ENCODE peak calls at places on chromosome 12, in six cellular contexts. X is neuronal stem cell, A is Karpas-422, I is ovary, S is hepatocyte, Y is dorsolateral prefrontal cortex. Z is an unnamed sample.

GRCh38 chr12:58711968-58712367 is 208.3 kb downstream of the LRIG3 start:
- DNase-seq in X (no peak), A (no peak), I (no peak), S (no peak), Y (no peak), Z (no peak)

GRCh38 chr12:123089631-123090353 is 61.1 kb downstream of the PITPNM2 start:
- DNase-seq in X (no peak), A (no peak), I (no peak), S (peak; percentile 55), Y (no peak), Z (no peak)

GRCh38 chr12:59425798-59426197 is 170.0 kb upstream of the SLC16A7 start:
- DNase-seq in X (no peak), A (no peak), I (no peak), S (no peak), Y (no peak), Z (no peak)

GRCh38 chr12:103308396-103308795 is 187.4 kb downstream of the C12orf42 start:
- DNase-seq in X (no peak), A (no peak), I (no peak), S (no peak), Y (no peak), Z (no peak)

GRCh38 chr12:79934309-79935020 is 432 bp downstream of the PPP1R12A start:
- DNase-seq in X (no peak), A (peak; percentile 74), I (peak; percentile 67), S (peak; percentile 74), Y (no peak), Z (peak; percentile 52)

GRCh38 chr12:49763006-49763591 is 21.7 kb downstream of the TMBIM6 start:
- DNase-seq in X (peak; percentile 57), A (peak; percentile 87), I (peak; percentile 65), S (peak; percentile 74), Y (peak; percentile 54), Z (peak; percentile 25)

GRCh38 chr12:122161682-122162081 is 12.3 kb downstream of the IL31 start:
- DNase-seq in X (no peak), A (no peak), I (no peak), S (no peak), Y (no peak), Z (no peak)

GRCh38 chr12:42789808-42790760 is 200.5 kb upstream of the PRICKLE1 start:
- DNase-seq in X (no peak), A (no peak), I (no peak), S (no peak), Y (no peak), Z (no peak)

GRCh38 chr12:68638721-68639395 is 28.2 kb downstream of the RAP1B start:
- DNase-seq in X (no peak), A (no peak), I (no peak), S (no peak), Y (no peak), Z (no peak)

GRCh38 chr12:123788541-123788940 is 26.4 kb downstream of the DNAH10 start:
- DNase-seq in X (no peak), A (no peak), I (no peak), S (no peak), Y (no peak), Z (no peak)

GRCh38 chr12:49707127-49707811 is at the start of gene FMNL3:
- DNase-seq in X (peak; percentile 96), A (peak; percentile 99), I (peak; percentile 99), S (peak; percentile 99), Y (peak; percentile 97), Z (peak; percentile 90)

GRCh38 chr12:112892821-112893220 is 13.9 kb upstream of the OAS1 start:
- DNase-seq in X (no peak), A (no peak), I (no peak), S (no peak), Y (no peak), Z (no peak)

GRCh38 chr12:95385646-95386045 is 88.3 kb upstream of the METAP2 start:
- DNase-seq in X (no peak), A (peak; percentile 69), I (no peak), S (no peak), Y (peak; percentile 39), Z (no peak)

GRCh38 chr12:126030573-126030972 is 965.3 kb downstream of the AACS start:
- DNase-seq in X (no peak), A (no peak), I (no peak), S (no peak), Y (no peak), Z (no peak)

GRCh38 chr12:117774986-117775775 is 193.6 kb downstream of the KSR2 start:
- DNase-seq in X (no peak), A (no peak), I (no peak), S (no peak), Y (no peak), Z (no peak)

GRCh38 chr12:114013601-114014345 is 47.6 kb upstream of the RBM19 start:
- DNase-seq in X (peak; percentile 51), A (peak; percentile 69), I (no peak), S (peak; percentile 74), Y (no peak), Z (no peak)

GRCh38 chr12:4809013-4809448 is 88.8 kb downstream of the GALNT8 start:
- DNase-seq in X (peak; percentile 49), A (no peak), I (peak; percentile 19), S (peak; percentile 53), Y (no peak), Z (no peak)

GRCh38 chr12:87107270-87107669 is 851.1 kb upstream of the MGAT4C start:
- DNase-seq in X (no peak), A (no peak), I (no peak), S (no peak), Y (no peak), Z (no peak)

GRCh38 chr12:87117516-87117915 is 861.3 kb upstream of the MGAT4C start:
- DNase-seq in X (no peak), A (no peak), I (no peak), S (no peak), Y (no peak), Z (no peak)

GRCh38 chr12:87116778-87117177 is 860.6 kb upstream of the MGAT4C start:
- DNase-seq in X (no peak), A (no peak), I (no peak), S (no peak), Y (peak; percentile 5), Z (no peak)

DNA sequence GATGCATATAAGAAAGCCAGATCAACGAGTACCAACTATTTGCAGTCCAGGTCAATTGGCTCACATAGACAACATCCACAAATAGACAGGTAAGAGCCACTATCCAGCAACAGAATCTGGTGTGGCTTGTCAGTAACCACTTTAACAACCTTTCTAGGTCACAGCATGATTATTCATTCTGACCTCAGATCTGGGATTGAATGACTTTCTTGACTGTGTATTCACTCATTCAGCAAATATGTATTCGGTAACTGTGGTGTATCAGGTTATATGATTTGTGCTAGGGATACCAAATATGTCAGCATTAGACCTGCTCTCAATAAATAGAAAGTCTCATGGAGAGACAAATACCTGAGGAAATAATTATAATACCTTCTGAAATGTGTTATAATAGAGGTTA is 856.8 kb upstream of the MGAT4C start:
- DNase-seq in X (no peak), A (no peak), I (no peak), S (no peak), Y (no peak), Z (no peak)
- H3K27ac ChIP-seq in X (no peak overlapping the region), A (no peak overlapping the region), I (no peak overlapping the region), S (no peak overlapping the region), Y (no peak overlapping the region), Z (no peak overlapping the region)

DNA sequence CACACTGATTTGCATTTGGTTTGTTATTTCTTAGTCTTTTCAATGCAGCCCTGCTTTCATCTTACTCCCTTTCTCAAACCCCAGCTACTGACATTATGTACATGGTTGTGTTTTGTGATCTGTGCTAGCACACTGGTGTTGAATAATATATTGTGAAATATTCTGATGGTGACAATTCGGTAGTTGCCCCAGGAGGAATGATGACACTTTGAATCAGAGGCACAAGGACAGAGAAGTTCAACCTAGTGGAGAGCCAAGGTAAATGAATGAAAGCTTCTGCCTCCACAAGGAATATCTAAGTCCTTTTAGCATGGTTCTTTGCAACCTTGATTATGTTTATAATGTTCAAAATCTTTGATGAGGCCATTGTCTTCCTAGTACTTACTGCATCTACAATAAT is 159.9 kb downstream of the PDE3A start:
- DNase-seq in X (no peak), A (no peak), I (no peak), S (no peak), Y (no peak), Z (no peak)
- H3K27ac ChIP-seq in X (no peak overlapping the region), A (no peak overlapping the region), I (no peak overlapping the region), S (peak overlapping the region; percentile 51), Y (no peak overlapping the region), Z (peak overlapping the region; percentile 65)

GRCh38 chr12:6020930-6021329 is 75.9 kb upstream of the ANO2 start:
- DNase-seq in X (no peak), A (no peak), I (no peak), S (no peak), Y (no peak), Z (no peak)
- H3K27ac ChIP-seq in X (no peak overlapping the region), A (no peak overlapping the region), I (no peak overlapping the region), S (no peak overlapping the region), Y (no peak overlapping the region), Z (no peak overlapping the region)

DNA sequence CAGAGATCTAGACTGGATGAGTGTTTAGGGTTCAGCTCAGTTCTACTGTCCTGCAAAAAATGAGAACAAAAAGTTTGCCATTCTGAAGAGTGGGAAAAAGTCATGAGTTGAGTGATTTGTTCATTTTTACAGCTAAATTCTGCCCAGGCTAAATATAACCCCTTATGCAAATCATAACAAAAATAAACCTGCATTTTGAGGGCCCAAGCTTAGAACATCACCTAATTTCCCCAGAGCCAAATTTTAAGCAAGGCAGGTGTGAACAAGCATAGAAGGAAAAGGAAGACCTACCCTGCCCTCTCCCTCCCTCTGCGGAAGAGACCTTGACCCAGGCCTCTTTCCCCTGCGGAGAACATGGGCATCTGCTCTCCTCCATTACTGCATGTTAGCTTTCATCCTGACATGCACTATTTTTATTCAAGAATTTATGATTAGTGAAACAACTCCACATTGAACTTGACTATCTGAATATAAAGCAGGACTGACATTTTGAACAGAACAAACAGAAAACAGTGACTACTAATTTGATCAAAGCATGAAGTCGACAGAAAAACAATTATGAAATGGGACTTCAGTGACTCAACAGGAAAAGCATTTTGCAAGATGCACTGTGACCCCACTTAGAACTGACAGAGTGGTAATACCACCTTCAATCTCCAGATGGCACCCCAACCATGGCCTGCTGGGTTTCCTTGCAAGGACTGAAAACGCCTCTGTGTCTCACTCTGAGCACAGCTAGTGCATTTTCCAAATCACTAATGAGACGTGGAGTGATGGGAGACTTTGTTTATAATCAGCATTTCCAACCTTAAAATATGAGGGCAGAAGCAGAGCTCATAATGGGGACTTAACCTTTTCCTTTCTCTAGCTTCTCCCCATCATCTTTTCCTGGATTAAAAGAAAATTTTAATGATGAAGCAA is 30.9 kb upstream of the SELPLG start:
- DNase-seq in X (peak; percentile 80), A (peak; percentile 93), I (peak; percentile 83), S (peak; percentile 91), Y (peak; percentile 83), Z (peak; percentile 87)
- H3K27ac ChIP-seq in X (no peak overlapping the region), A (peak overlapping the region; percentile 91), I (peak overlapping the region; percentile 35), S (peak overlapping the region; percentile 71), Y (peak overlapping the region; percentile 79), Z (peak overlapping the region; percentile 72)

Z was measured in caudate nucleus.